ENCODE peak calls at places on chromosomes 5 and 9, in eight cellular contexts. N, W, M, O, A, X, G and L are unnamed samples. For H3K36me3, the result is how much of the 10 kb centered on the place peaks cover.

GRCh38 chr9:93088656-93089015 is 7.4 kb upstream of the CARD19 start:
- DNase-seq in A (no peak), O (no peak), N (no peak), W (no peak), M (no peak), G (no peak), X (no peak), L (no peak)

GRCh38 chr5:134749415-134749814 is 9.2 kb upstream of the DDX46 start:
- DNase-seq in O (no peak), N (no peak), A (no peak), M (no peak), X (peak), W (no peak), G (no peak), L (no peak)

GRCh38 chr9:33318225-33318624 is 27.9 kb downstream of the NFX1 start:
- DNase-seq in G (no peak), X (no peak), N (no peak), M (no peak), A (no peak), W (no peak), O (no peak), L (no peak)

GRCh38 chr9:108180511-108180910 is 675.3 kb downstream of the ACTL7B start:
- DNase-seq in A (no peak), G (no peak), O (no peak), M (no peak), N (no peak), X (no peak), W (no peak), L (no peak)

GRCh38 chr5:84255318-84255717 is 129.4 kb downstream of the EDIL3 start:
- DNase-seq in G (no peak), N (peak), A (peak), W (peak), M (no peak), X (peak), O (peak), L (peak)

GRCh38 chr9:38064842-38065368 is 4.1 kb downstream of the SHB start:
- DNase-seq in O (no peak), M (no peak), N (no peak), W (no peak), A (no peak), X (no peak), G (no peak), L (no peak)

GRCh38 chr5:168370826-168371225 is 79.4 kb downstream of the WWC1 start:
- DNase-seq in W (no peak), N (no peak), X (no peak), M (no peak), G (no peak), O (no peak), A (no peak), L (no peak)

GRCh38 chr9:70954126-70954525 is 167.3 kb downstream of the TRPM3 start:
- DNase-seq in A (peak), G (no peak), O (peak), X (peak), M (peak), N (peak), W (no peak), L (no peak)

GRCh38 chr5:84384604-84385575 is at the start of gene EDIL3:
- DNase-seq in A (no peak), W (peak), X (peak), N (peak), O (peak), M (peak), G (no peak), L (no peak)

DNA sequence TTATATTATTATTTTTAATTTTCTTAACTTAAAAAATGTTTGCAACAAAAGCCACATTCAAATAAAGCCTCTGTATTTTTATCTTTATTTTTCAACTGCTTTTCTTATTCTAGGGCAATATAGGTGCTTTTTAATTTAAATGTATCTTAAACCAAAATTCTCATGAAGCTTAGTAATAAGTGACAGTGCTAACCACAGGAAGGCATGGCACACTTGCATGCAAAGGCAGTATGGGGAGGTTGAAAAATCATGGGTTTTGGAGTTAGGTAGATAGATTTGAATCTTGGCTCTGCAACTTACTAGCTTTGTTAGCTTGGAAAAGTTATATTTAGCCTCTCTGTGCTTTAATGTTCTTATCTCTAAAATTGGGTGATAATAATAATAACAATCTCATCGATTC is 458.0 kb downstream of the DMAC1 start:
- DNase-seq in M (no peak), X (no peak), N (no peak), A (no peak), W (no peak), G (no peak), O (no peak), L (no peak)
- H2AFZ ChIP-seq in M (no peak), X (no peak), N (no peak), A (no peak), W (no peak), G (no peak), O (no peak), L (no peak)

GRCh38 chr5:149420509-149421371 is 41.6 kb upstream of the IL17B start:
- DNase-seq in A (no peak), N (no peak), W (no peak), G (no peak), M (no peak), X (peak), O (no peak), L (no peak)

GRCh38 chr5:149419532-149420485 is 40.7 kb upstream of the IL17B start:
- DNase-seq in W (no peak), N (no peak), X (no peak), O (no peak), M (no peak), A (no peak), G (no peak), L (no peak)

GRCh38 chr5:149416977-149417713 is 38.1 kb upstream of the IL17B start:
- DNase-seq in O (no peak), G (no peak), M (no peak), N (no peak), W (no peak), X (peak), A (no peak), L (no peak)

GRCh38 chr5:149417714-149418368 is 38.7 kb upstream of the IL17B start:
- DNase-seq in X (no peak), N (no peak), G (no peak), M (no peak), O (no peak), A (no peak), W (no peak), L (no peak)

DNA sequence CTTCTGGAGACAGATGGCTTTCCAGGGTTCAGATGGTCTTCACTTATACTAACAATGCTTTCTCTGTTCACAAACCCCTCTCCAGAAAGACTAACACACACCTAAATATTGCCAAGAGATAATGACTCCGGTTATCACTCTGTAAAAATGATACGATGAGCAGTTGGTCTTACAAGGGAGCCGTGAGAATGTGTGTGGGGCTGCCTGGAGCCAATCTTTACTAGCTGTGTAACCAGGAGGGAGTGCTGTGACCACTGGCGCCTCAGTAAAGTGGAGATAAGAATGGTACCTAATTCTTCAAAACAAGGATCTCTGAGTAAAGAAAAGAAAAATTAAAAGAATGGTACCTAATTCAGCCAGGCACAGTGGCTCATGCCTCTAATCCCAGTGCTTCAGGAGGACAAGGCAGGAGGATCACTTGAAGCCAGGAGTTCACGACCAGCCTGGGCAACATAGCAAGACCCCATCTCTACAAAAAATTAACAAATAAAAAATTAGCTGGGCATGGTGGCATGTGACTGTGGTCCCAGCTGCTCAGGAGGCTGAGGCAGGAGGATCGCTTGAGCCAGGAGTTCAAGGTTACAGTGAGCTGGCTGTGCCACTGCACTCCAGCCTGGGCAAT is 39.9 kb upstream of the IL17B start:
- DNase-seq in N (no peak), A (no peak), W (no peak), G (no peak), O (no peak), M (no peak), X (peak), L (no peak)
- H3K36me3 ChIP-seq in N (under half), A (under half), W (under half), G (under half), O (under half), M (under half), X (under half), L (under half)

GRCh38 chr5:127439544-127440096 is 77.8 kb upstream of the PRRC1 start:
- DNase-seq in W (no peak), M (no peak), N (no peak), G (no peak), X (no peak), A (no peak), O (no peak), L (no peak)

GRCh38 chr5:127446626-127447025 is 70.8 kb upstream of the PRRC1 start:
- DNase-seq in G (no peak), X (no peak), M (no peak), N (no peak), A (no peak), W (peak), O (no peak), L (no peak)

GRCh38 chr5:127442085-127442484 is 75.4 kb upstream of the PRRC1 start:
- DNase-seq in X (no peak), N (peak), W (peak), G (no peak), M (no peak), A (no peak), O (peak), L (peak)

GRCh38 chr5:127440831-127441230 is 76.6 kb upstream of the PRRC1 start:
- DNase-seq in G (no peak), O (peak), W (no peak), X (peak), M (no peak), A (no peak), N (no peak), L (no peak)
- H2AFZ ChIP-seq in G (no peak), O (no peak), W (no peak), X (no peak), M (no peak), A (no peak), N (no peak), L (no peak)

GRCh38 chr9:137761793-137762192 is 115.8 kb upstream of the CACNA1B start:
- DNase-seq in W (no peak), A (no peak), X (no peak), N (no peak), M (no peak), G (no peak), O (no peak), L (no peak)

GRCh38 chr9:137760426-137760825 is 117.2 kb upstream of the CACNA1B start:
- DNase-seq in G (no peak), M (no peak), O (peak), A (no peak), W (no peak), X (peak), N (no peak), L (no peak)

GRCh38 chr9:137762414-137763061 is 115.0 kb upstream of the CACNA1B start:
- DNase-seq in G (no peak), O (no peak), N (no peak), X (no peak), A (no peak), W (no peak), M (no peak), L (no peak)

GRCh38 chr9:137759649-137760321 is 117.8 kb upstream of the CACNA1B start:
- DNase-seq in M (peak), X (peak), W (no peak), A (no peak), G (no peak), O (no peak), N (no peak), L (no peak)

GRCh38 chr9:137761032-137761431 is 116.5 kb upstream of the CACNA1B start:
- DNase-seq in X (no peak), O (no peak), A (no peak), G (no peak), M (no peak), W (no peak), N (no peak), L (no peak)
- H3K36me3 ChIP-seq in X (under half), O (under half), A (under half), G (half or more), M (half or more), W (under half), N (under half), L (half or more)